ENCODE peak calls at places on chromosome 19, in six cellular contexts. Q, N, E, G, L and A are unnamed samples. For H3K4me1, the result is how much of the 10 kb centered on the place peaks cover.

GRCh38 chr19:5036733-5037681 is 68.1 kb downstream of the KDM4B start:
- DNase-seq in Q (peak), N (no peak), E (no peak), G (no peak), L (no peak), A (no peak)

GRCh38 chr19:55447421-55448174 is 4.5 kb upstream of the SHISA7 start:
- DNase-seq in Q (no peak), N (no peak), E (no peak), G (no peak), L (peak), A (no peak)

GRCh38 chr19:40744554-40745401 is 5.5 kb downstream of the ACTMAP start:
- DNase-seq in Q (no peak), N (no peak), E (no peak), G (peak), L (no peak), A (no peak)

GRCh38 chr19:29831041-29831548 is 19.3 kb downstream of the CCNE1 start:
- DNase-seq in Q (no peak), N (no peak), E (no peak), G (peak), L (peak), A (no peak)

GRCh38 chr19:49403404-49404187 is 15.5 kb downstream of the KASH5 start:
- DNase-seq in Q (no peak), N (no peak), E (no peak), G (no peak), L (peak), A (no peak)

GRCh38 chr19:49149652-49150105 is 5.5 kb downstream of the HRC start:
- DNase-seq in Q (peak), N (no peak), E (peak), G (no peak), L (peak), A (no peak)

GRCh38 chr19:48731452-48731851 is 9.0 kb downstream of the RASIP1 start:
- DNase-seq in Q (no peak), N (no peak), E (no peak), G (no peak), L (no peak), A (no peak)

GRCh38 chr19:4455742-4456565 is 1.6 kb downstream of the UBXN6 start:
- DNase-seq in Q (peak), N (no peak), E (no peak), G (no peak), L (no peak), A (peak)

GRCh38 chr19:49767380-49767779 is 579 bp downstream of the AP2A1 start:
- DNase-seq in Q (no peak), N (no peak), E (no peak), G (no peak), L (no peak), A (no peak)

GRCh38 chr19:47682939-47683338 is 30.3 kb upstream of the EHD2 start:
- DNase-seq in Q (no peak), N (no peak), E (no peak), G (no peak), L (no peak), A (no peak)

GRCh38 chr19:6500837-6501739 is 1.0 kb downstream of the TUBB4A start:
- DNase-seq in Q (no peak), N (no peak), E (no peak), G (no peak), L (no peak), A (no peak)

GRCh38 chr19:7983995-7984837 is 21.2 kb downstream of the ELAVL1 start:
- DNase-seq in Q (no peak), N (no peak), E (peak), G (no peak), L (no peak), A (no peak)

GRCh38 chr19:55178781-55179569 is 1.1 kb downstream of the SYT5 start:
- DNase-seq in Q (peak), N (peak), E (no peak), G (peak), L (no peak), A (no peak)

GRCh38 chr19:14472202-14472961 is 2.8 kb downstream of the PTGER1 start:
- DNase-seq in Q (peak), N (no peak), E (no peak), G (peak), L (peak), A (no peak)

GRCh38 chr19:53394522-53394973 is 401 bp upstream of the ZNF765 start:
- DNase-seq in Q (peak), N (peak), E (peak), G (no peak), L (no peak), A (peak)

GRCh38 chr19:38727868-38728660 is 16.2 kb downstream of the CAPN12 start:
- DNase-seq in Q (peak), N (no peak), E (no peak), G (no peak), L (no peak), A (no peak)

GRCh38 chr19:41810301-41810700 is 13.9 kb downstream of the CEACAM3 start:
- DNase-seq in Q (no peak), N (no peak), E (no peak), G (no peak), L (no peak), A (no peak)

GRCh38 chr19:38274734-38275133 is 10.4 kb downstream of the SPINT2 start:
- DNase-seq in Q (no peak), N (no peak), E (peak), G (no peak), L (no peak), A (no peak)

GRCh38 chr19:16739546-16739945 is 19.9 kb downstream of the NWD1 start:
- DNase-seq in Q (no peak), N (no peak), E (no peak), G (no peak), L (no peak), A (no peak)

GRCh38 chr19:16736709-16737108 is 17.1 kb downstream of the NWD1 start:
- DNase-seq in Q (no peak), N (no peak), E (no peak), G (peak), L (no peak), A (no peak)

GRCh38 chr19:15448778-15449619 is 757 bp downstream of the WIZ start:
- DNase-seq in Q (peak), N (no peak), E (no peak), G (no peak), L (no peak), A (no peak)

GRCh38 chr19:30167206-30167903 is 204.8 kb upstream of the ZNF536 start:
- DNase-seq in Q (no peak), N (no peak), E (no peak), G (no peak), L (no peak), A (no peak)

GRCh38 chr19:29325241-29325975 is 112.5 kb upstream of the UQCRFS1 start:
- DNase-seq in Q (no peak), N (no peak), E (no peak), G (no peak), L (no peak), A (no peak)

GRCh38 chr19:18750295-18750970 is 40.7 kb downstream of the COMP start:
- DNase-seq in Q (no peak), N (no peak), E (no peak), G (no peak), L (no peak), A (no peak)

GRCh38 chr19:46731584-46731983 is 14.3 kb upstream of the FKRP start:
- DNase-seq in Q (no peak), N (no peak), E (no peak), G (no peak), L (no peak), A (no peak)

DNA sequence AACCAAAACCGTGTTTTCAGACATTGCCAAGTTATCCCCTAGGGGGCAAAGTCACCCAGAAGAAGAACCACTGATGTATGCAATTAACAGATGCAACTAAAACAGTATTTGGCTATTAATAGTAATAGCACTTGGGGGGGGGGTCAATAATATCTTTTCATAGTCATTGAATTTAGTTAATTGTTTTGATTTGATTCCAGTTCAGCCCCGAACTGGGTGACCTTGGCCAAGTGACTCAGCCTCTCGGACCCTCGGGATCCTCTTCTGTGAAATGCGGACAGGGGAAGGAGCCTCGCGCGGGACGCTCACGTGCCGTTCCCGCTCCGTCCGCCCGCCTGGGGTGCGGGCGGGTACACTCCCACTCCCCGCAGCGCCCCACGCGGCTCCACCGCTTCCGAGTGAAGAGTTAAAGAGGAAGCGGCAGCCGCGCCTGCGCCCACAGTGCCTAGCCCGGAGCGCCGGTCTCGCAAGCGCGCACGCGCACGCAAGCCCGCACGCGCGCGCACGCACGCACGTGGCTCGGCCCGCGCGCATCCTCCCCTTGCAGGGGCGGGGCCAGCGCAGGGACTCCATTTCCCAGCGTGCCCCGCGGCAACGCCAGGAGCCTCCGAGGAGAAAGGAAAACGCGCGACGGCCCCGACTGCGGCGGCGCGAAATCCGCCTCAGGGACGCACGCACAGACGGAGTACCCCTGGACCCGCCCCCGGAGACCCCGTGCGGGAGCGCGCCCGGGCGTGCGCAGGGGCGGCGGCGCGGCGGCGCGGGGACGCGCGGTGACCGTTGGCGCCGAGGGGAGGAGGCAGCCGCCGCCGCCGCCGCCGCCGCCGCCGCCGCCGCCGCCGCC is at the start of gene DAZAP1:
- DNase-seq in Q (peak), N (peak), E (peak), G (peak), L (peak), A (peak)
- H3K4me1 ChIP-seq in Q (under half), N (under half), E (under half), G (under half), L (under half), A (under half)

GRCh38 chr19:35068941-35069634 is 27.6 kb downstream of the HPN start:
- DNase-seq in Q (no peak), N (no peak), E (no peak), G (no peak), L (no peak), A (no peak)
- H3K4me1 ChIP-seq in Q (under half), N (under half), E (under half), G (under half), L (under half), A (under half)

GRCh38 chr19:51784922-51785690 is 9.9 kb upstream of the FPR3 start:
- DNase-seq in Q (no peak), N (no peak), E (peak), G (peak), L (no peak), A (peak)

GRCh38 chr19:51786651-51787494 is 8.1 kb upstream of the FPR3 start:
- DNase-seq in Q (no peak), N (no peak), E (no peak), G (no peak), L (no peak), A (no peak)

GRCh38 chr19:51779703-51780102 is 15.3 kb upstream of the FPR3 start:
- DNase-seq in Q (no peak), N (no peak), E (no peak), G (no peak), L (no peak), A (no peak)

GRCh38 chr19:51784109-51784785 is 10.7 kb upstream of the FPR3 start:
- DNase-seq in Q (no peak), N (no peak), E (no peak), G (no peak), L (no peak), A (no peak)

GRCh38 chr19:51783373-51783772 is 11.6 kb upstream of the FPR3 start:
- DNase-seq in Q (no peak), N (no peak), E (no peak), G (no peak), L (no peak), A (no peak)
- H3K4me1 ChIP-seq in Q (under half), N (under half), E (under half), G (under half), L (under half), A (under half)

GRCh38 chr19:3387645-3388589 is 21.5 kb downstream of the NFIC start:
- DNase-seq in Q (peak), N (no peak), E (peak), G (no peak), L (peak), A (peak)
- H3K4me1 ChIP-seq in Q (under half), N (half or more), E (under half), G (under half), L (under half), A (half or more)

GRCh38 chr19:10768936-10769335 is 51.1 kb downstream of the DNM2 start:
- DNase-seq in Q (no peak), N (no peak), E (no peak), G (no peak), L (no peak), A (no peak)

GRCh38 chr19:10768369-10768768 is 50.5 kb downstream of the DNM2 start:
- DNase-seq in Q (no peak), N (no peak), E (no peak), G (no peak), L (no peak), A (no peak)

GRCh38 chr19:10767726-10768125 is 49.8 kb downstream of the DNM2 start:
- DNase-seq in Q (no peak), N (no peak), E (no peak), G (no peak), L (no peak), A (no peak)

GRCh38 chr19:10766049-10766623 is 48.3 kb downstream of the DNM2 start:
- DNase-seq in Q (no peak), N (no peak), E (no peak), G (no peak), L (no peak), A (peak)

GRCh38 chr19:10766681-10767201 is 48.9 kb downstream of the DNM2 start:
- DNase-seq in Q (no peak), N (no peak), E (no peak), G (no peak), L (no peak), A (no peak)
- H3K4me1 ChIP-seq in Q (under half), N (under half), E (under half), G (under half), L (under half), A (half or more)

GRCh38 chr19:45092747-45093678 is at the start of gene PPP1R37:
- DNase-seq in Q (peak), N (peak), E (peak), G (peak), L (peak), A (peak)
- H3K4me1 ChIP-seq in Q (under half), N (under half), E (under half), G (under half), L (under half), A (half or more)

DNA sequence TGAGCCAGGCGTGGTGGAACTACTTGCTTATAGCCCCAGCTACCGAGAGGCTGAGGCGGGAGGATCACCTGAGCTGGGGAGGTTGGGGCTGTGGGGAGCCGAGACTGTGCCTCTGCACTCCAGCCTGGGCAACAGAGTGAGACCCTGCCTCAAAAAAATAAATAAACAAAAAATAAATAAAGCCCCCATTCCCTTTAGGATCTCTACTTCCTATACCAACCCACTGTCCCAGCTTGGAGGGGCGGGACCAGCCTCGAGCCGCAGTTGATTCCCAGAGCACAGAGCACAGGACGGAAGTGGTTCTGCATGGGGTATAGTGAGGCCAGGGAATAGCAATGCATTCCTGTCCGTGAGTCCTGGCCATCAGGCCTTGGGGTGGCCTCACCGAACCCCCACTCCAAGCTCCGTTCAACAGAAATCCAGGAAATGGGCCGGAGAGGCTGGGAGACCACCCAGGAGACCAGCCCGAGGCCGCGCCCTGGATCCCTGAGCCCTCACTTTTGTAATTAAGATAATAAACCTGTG is 4.8 kb upstream of the PTBP1 start:
- DNase-seq in Q (no peak), N (no peak), E (no peak), G (no peak), L (no peak), A (no peak)
- H3K4me1 ChIP-seq in Q (under half), N (under half), E (under half), G (under half), L (under half), A (under half)

DNA sequence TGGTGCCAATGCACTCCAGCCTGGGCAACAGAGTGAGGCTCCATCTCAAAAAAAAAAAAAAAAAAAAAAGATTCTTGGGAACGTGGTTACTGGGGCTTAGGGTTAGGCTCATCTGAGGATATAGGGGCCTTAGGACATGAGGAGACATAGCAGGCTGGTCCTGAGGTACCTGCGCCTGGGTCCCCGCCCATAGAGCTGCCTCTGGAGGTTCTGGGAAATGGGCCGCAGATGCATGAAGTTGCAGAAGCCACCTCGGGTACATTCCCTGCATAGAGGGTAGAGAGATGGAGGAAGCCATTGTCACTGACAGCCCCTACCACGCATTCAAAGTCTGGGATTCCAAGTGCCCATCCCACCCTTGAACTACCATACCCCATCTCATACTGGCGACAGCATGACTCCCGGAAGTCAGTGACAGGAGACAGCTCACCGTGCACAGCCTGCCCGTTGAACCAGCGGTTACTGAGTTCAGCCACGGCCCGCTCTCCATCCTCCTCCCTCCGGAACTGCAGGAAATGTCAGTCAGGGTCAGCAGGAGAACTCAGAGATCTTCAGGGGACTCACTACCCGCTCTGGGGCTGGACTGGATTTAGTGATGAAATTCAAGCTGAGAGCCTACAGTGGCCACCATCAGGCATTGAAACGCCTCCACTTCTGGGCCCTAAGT is 1.4 kb downstream of the U2AF1L4 start:
- DNase-seq in Q (no peak), N (no peak), E (no peak), G (no peak), L (no peak), A (no peak)
- H3K4me1 ChIP-seq in Q (under half), N (under half), E (under half), G (half or more), L (under half), A (under half)